ENCODE peak calls at places on chromosomes 16 and 17, in four cellular contexts. X is NCI-H446; H is activated gamma-delta T cell treated with anti-CD3 and anti-CD28 coated beads, Interleukin-2, amount 50 U/mL, for 16 hours; S is stimulated activated CD4-positive, alpha-beta T cell treated with anti-CD3 and anti-CD28 coated beads, Interleukin-1b, Interleukin-23, amount 100 ng/mL, for 1 hour. Q is an unnamed sample.

GRCh38 chr17:78995761-78996451 is 13.7 kb downstream of the CANT1 start:
- DNase-seq in X (no peak), H (no peak), S (no peak), Q (no peak)

GRCh38 chr16:66542396-66542795 is 7.5 kb downstream of the TK2 start:
- DNase-seq in X (no peak), H (no peak), S (no peak), Q (no peak)

GRCh38 chr16:75927824-75928223 is 201.5 kb upstream of the CPHXL start:
- DNase-seq in X (no peak), H (no peak), S (no peak), Q (no peak)

GRCh38 chr16:28821874-28822519 is 802 bp upstream of the ATXN2L start:
- DNase-seq in X (no peak), H (no peak), S (no peak), Q (no peak)

GRCh38 chr17:17723354-17724261 is 42.4 kb downstream of the RAI1 start:
- DNase-seq in X (peak; percentile 39), H (no peak), S (no peak), Q (no peak)

GRCh38 chr17:35607239-35607817 is 20.2 kb downstream of the AP2B1 start:
- DNase-seq in X (no peak), H (no peak), S (no peak), Q (no peak)

GRCh38 chr17:80605326-80606066 is 60.9 kb downstream of the RPTOR start:
- DNase-seq in X (no peak), H (no peak), S (peak; percentile 2), Q (no peak)

GRCh38 chr17:77361986-77362620 is 221.3 kb downstream of the SEC14L1 start:
- DNase-seq in X (no peak), H (no peak), S (no peak), Q (no peak)

GRCh38 chr17:73717690-73718089 is 73.4 kb upstream of the SDK2 start:
- DNase-seq in X (no peak), H (no peak), S (no peak), Q (no peak)

Q was measured in esophagus squamous epithelium.